ENCODE peak calls at places on chromosomes 11 and 22, in eight cellular contexts. One of them, this sample, is unnamed.

GRCh38 chr11:95915051-95915450 is 8.9 kb downstream of the MTMR2 start:
- DNase-seq in Ammon's horn: no peak
- DNase-seq in EH: no peak
- DNase-seq in substantia nigra: no peak
- DNase-seq in cardiac muscle cell: no peak
- DNase-seq in HuH-7: no peak
- DNase-seq in AG08395: no peak
- DNase-seq in iPS-NIHi11: no peak
- DNase-seq in this sample: no peak

GRCh38 chr22:32389685-32390084 is 22.4 kb downstream of the RTCB start:
- DNase-seq in AG08395: no peak
- DNase-seq in iPS-NIHi11: peak; percentile 38
- DNase-seq in cardiac muscle cell: peak; percentile 23
- DNase-seq in substantia nigra: no peak
- DNase-seq in HuH-7: no peak
- DNase-seq in EH: peak; percentile 6
- DNase-seq in Ammon's horn: no peak
- DNase-seq in this sample: peak; percentile 40

GRCh38 chr11:89487016-89487415 is 4.2 kb downstream of the NOX4 start:
- DNase-seq in substantia nigra: no peak
- DNase-seq in AG08395: no peak
- DNase-seq in iPS-NIHi11: no peak
- DNase-seq in Ammon's horn: no peak
- DNase-seq in HuH-7: no peak
- DNase-seq in cardiac muscle cell: no peak
- DNase-seq in EH: peak; percentile 66
- DNase-seq in this sample: no peak

GRCh38 chr22:43919106-43919965 is 4.3 kb upstream of the PNPLA3 start:
- DNase-seq in Ammon's horn: no peak
- DNase-seq in AG08395: peak; percentile 56
- DNase-seq in EH: peak; percentile 69
- DNase-seq in substantia nigra: no peak
- DNase-seq in iPS-NIHi11: no peak
- DNase-seq in cardiac muscle cell: no peak
- DNase-seq in HuH-7: no peak
- DNase-seq in this sample: no peak

GRCh38 chr11:35134403-35135126 is 4.4 kb upstream of the CD44 start:
- DNase-seq in substantia nigra: no peak
- DNase-seq in HuH-7: no peak
- DNase-seq in iPS-NIHi11: no peak
- DNase-seq in AG08395: peak; percentile 52
- DNase-seq in Ammon's horn: no peak
- DNase-seq in cardiac muscle cell: no peak
- DNase-seq in EH: peak; percentile 69
- DNase-seq in this sample: no peak

GRCh38 chr11:93741882-93742226 is 382 bp downstream of the C11orf54 start:
- DNase-seq in Ammon's horn: no peak
- DNase-seq in iPS-NIHi11: peak; percentile 54
- DNase-seq in cardiac muscle cell: no peak
- DNase-seq in EH: no peak
- DNase-seq in HuH-7: peak; percentile 71
- DNase-seq in substantia nigra: no peak
- DNase-seq in AG08395: peak; percentile 62
- DNase-seq in this sample: no peak

GRCh38 chr11:60717956-60718355 is 6.6 kb upstream of the MS4A18 start:
- DNase-seq in EH: no peak
- DNase-seq in HuH-7: no peak
- DNase-seq in iPS-NIHi11: no peak
- DNase-seq in substantia nigra: no peak
- DNase-seq in AG08395: no peak
- DNase-seq in Ammon's horn: no peak
- DNase-seq in cardiac muscle cell: no peak
- DNase-seq in this sample: no peak

GRCh38 chr22:40128989-40129388 is 48.7 kb upstream of the TNRC6B start:
- DNase-seq in HuH-7: no peak
- DNase-seq in cardiac muscle cell: no peak
- DNase-seq in EH: no peak
- DNase-seq in AG08395: no peak
- DNase-seq in Ammon's horn: no peak
- DNase-seq in substantia nigra: no peak
- DNase-seq in iPS-NIHi11: no peak
- DNase-seq in this sample: peak; percentile 7

GRCh38 chr11:1330473-1330872 is 21.0 kb upstream of the TOLLIP start:
- DNase-seq in substantia nigra: no peak
- DNase-seq in EH: no peak
- DNase-seq in HuH-7: no peak
- DNase-seq in Ammon's horn: no peak
- DNase-seq in iPS-NIHi11: no peak
- DNase-seq in cardiac muscle cell: no peak
- DNase-seq in AG08395: no peak
- DNase-seq in this sample: no peak

GRCh38 chr11:65417221-65417701 is 5.3 kb upstream of the NEAT1 start:
- DNase-seq in AG08395: no peak
- DNase-seq in iPS-NIHi11: no peak
- DNase-seq in Ammon's horn: peak; percentile 39
- DNase-seq in HuH-7: no peak
- DNase-seq in EH: peak; percentile 26
- DNase-seq in substantia nigra: no peak
- DNase-seq in cardiac muscle cell: no peak
- DNase-seq in this sample: peak; percentile 69

GRCh38 chr22:26592368-26593015 is 2.6 kb upstream of the TPST2 start:
- DNase-seq in AG08395: no peak
- DNase-seq in cardiac muscle cell: no peak
- DNase-seq in iPS-NIHi11: no peak
- DNase-seq in HuH-7: no peak
- DNase-seq in Ammon's horn: no peak
- DNase-seq in EH: no peak
- DNase-seq in substantia nigra: no peak
- DNase-seq in this sample: peak; percentile 65

GRCh38 chr22:44338906-44339305 is 26.2 kb upstream of the SHISAL1 start:
- DNase-seq in AG08395: no peak
- DNase-seq in cardiac muscle cell: no peak
- DNase-seq in EH: no peak
- DNase-seq in HuH-7: no peak
- DNase-seq in Ammon's horn: no peak
- DNase-seq in substantia nigra: no peak
- DNase-seq in iPS-NIHi11: no peak
- DNase-seq in this sample: no peak

GRCh38 chr11:102346748-102347525 is at the start of gene BIRC2:
- DNase-seq in cardiac muscle cell: peak; percentile 98
- DNase-seq in substantia nigra: peak; percentile 83
- DNase-seq in iPS-NIHi11: peak; percentile 91
- DNase-seq in AG08395: peak; percentile 88
- DNase-seq in Ammon's horn: peak; percentile 94
- DNase-seq in HuH-7: peak; percentile 73
- DNase-seq in EH: peak; percentile 91
- DNase-seq in this sample: peak; percentile 97

GRCh38 chr11:119673389-119674336 is 55.3 kb downstream of the NECTIN1 start:
- DNase-seq in Ammon's horn: no peak
- DNase-seq in cardiac muscle cell: no peak
- DNase-seq in HuH-7: no peak
- DNase-seq in AG08395: no peak
- DNase-seq in iPS-NIHi11: no peak
- DNase-seq in EH: no peak
- DNase-seq in substantia nigra: no peak
- DNase-seq in this sample: peak; percentile 88

GRCh38 chr22:21904250-21904789 is 36.9 kb upstream of the MAPK1 start:
- DNase-seq in EH: no peak
- DNase-seq in cardiac muscle cell: no peak
- DNase-seq in AG08395: no peak
- DNase-seq in HuH-7: no peak
- DNase-seq in iPS-NIHi11: no peak
- DNase-seq in Ammon's horn: no peak
- DNase-seq in substantia nigra: no peak
- DNase-seq in this sample: no peak

GRCh38 chr22:40552070-40552469 is 84.4 kb downstream of the MRTFA start:
- DNase-seq in EH: no peak
- DNase-seq in cardiac muscle cell: no peak
- DNase-seq in substantia nigra: no peak
- DNase-seq in Ammon's horn: no peak
- DNase-seq in AG08395: no peak
- DNase-seq in HuH-7: no peak
- DNase-seq in iPS-NIHi11: no peak
- DNase-seq in this sample: no peak

GRCh38 chr11:8102296-8102915 is 21.4 kb downstream of the TUB start:
- DNase-seq in cardiac muscle cell: no peak
- DNase-seq in AG08395: no peak
- DNase-seq in Ammon's horn: no peak
- DNase-seq in HuH-7: no peak
- DNase-seq in substantia nigra: no peak
- DNase-seq in iPS-NIHi11: no peak
- DNase-seq in EH: no peak
- DNase-seq in this sample: no peak

GRCh38 chr22:20783844-20784723 is 10.2 kb downstream of the SERPIND1 start:
- DNase-seq in substantia nigra: no peak
- DNase-seq in cardiac muscle cell: peak; percentile 61
- DNase-seq in EH: peak; percentile 70
- DNase-seq in iPS-NIHi11: peak; percentile 66
- DNase-seq in AG08395: peak; percentile 75
- DNase-seq in Ammon's horn: peak; percentile 77
- DNase-seq in HuH-7: no peak
- DNase-seq in this sample: peak; percentile 77

GRCh38 chr22:42294034-42294985 is 23.9 kb upstream of the TCF20 start:
- DNase-seq in EH: peak; percentile 59
- DNase-seq in AG08395: peak; percentile 67
- DNase-seq in Ammon's horn: no peak
- DNase-seq in HuH-7: peak; percentile 87
- DNase-seq in cardiac muscle cell: peak; percentile 87
- DNase-seq in substantia nigra: no peak
- DNase-seq in iPS-NIHi11: peak; percentile 93
- DNase-seq in this sample: peak; percentile 39

GRCh38 chr11:119701591-119702260 is 27.3 kb downstream of the NECTIN1 start:
- DNase-seq in cardiac muscle cell: no peak
- DNase-seq in iPS-NIHi11: no peak
- DNase-seq in EH: peak; percentile 11
- DNase-seq in Ammon's horn: no peak
- DNase-seq in HuH-7: no peak
- DNase-seq in AG08395: no peak
- DNase-seq in substantia nigra: no peak
- DNase-seq in this sample: no peak

GRCh38 chr11:41307371-41308080 is 151.9 kb downstream of the LRRC4C start:
- DNase-seq in Ammon's horn: peak; percentile 22
- DNase-seq in cardiac muscle cell: no peak
- DNase-seq in substantia nigra: no peak
- DNase-seq in EH: no peak
- DNase-seq in HuH-7: no peak
- DNase-seq in iPS-NIHi11: no peak
- DNase-seq in AG08395: no peak
- DNase-seq in this sample: no peak

GRCh38 chr11:64323373-64323772 is 5.5 kb downstream of the PRDX5 start:
- DNase-seq in iPS-NIHi11: no peak
- DNase-seq in cardiac muscle cell: no peak
- DNase-seq in HuH-7: no peak
- DNase-seq in Ammon's horn: no peak
- DNase-seq in EH: no peak
- DNase-seq in AG08395: no peak
- DNase-seq in substantia nigra: no peak
- DNase-seq in this sample: no peak

GRCh38 chr11:96116341-96116740 is 192.4 kb upstream of the MTMR2 start:
- DNase-seq in AG08395: no peak
- DNase-seq in HuH-7: no peak
- DNase-seq in iPS-NIHi11: no peak
- DNase-seq in cardiac muscle cell: no peak
- DNase-seq in Ammon's horn: peak; percentile 59
- DNase-seq in EH: no peak
- DNase-seq in substantia nigra: no peak
- DNase-seq in this sample: no peak